ENCODE peak calls at places on chromosomes 5 and 9, in five cellular contexts. One of them, this sample, is unnamed.

GRCh38 chr5:139660105-139660915 is 12.2 kb downstream of the CXXC5 start:
- DNase-seq in HEK293T: no peak
- DNase-seq in HepG2: no peak
- DNase-seq in GM12878: no peak
- DNase-seq in NT2/D1: no peak
- DNase-seq in this sample: no peak

GRCh38 chr5:1890296-1890695 is 7.6 kb upstream of the IRX4 start:
- DNase-seq in HEK293T: no peak
- DNase-seq in HepG2: no peak
- DNase-seq in GM12878: no peak
- DNase-seq in NT2/D1: no peak
- DNase-seq in this sample: no peak

GRCh38 chr5:964821-965220 is 43.8 kb upstream of the NKD2 start:
- DNase-seq in HEK293T: no peak
- DNase-seq in HepG2: no peak
- DNase-seq in GM12878: no peak
- DNase-seq in NT2/D1: no peak
- DNase-seq in this sample: no peak

GRCh38 chr9:77926314-77926959 is 105.2 kb downstream of the GNAQ start:
- DNase-seq in HEK293T: no peak
- DNase-seq in HepG2: no peak
- DNase-seq in GM12878: no peak
- DNase-seq in NT2/D1: no peak
- DNase-seq in this sample: no peak

GRCh38 chr5:53482717-53483638 is 2.5 kb downstream of the FST start:
- DNase-seq in HEK293T: no peak
- DNase-seq in HepG2: peak
- DNase-seq in GM12878: no peak
- DNase-seq in NT2/D1: no peak
- DNase-seq in this sample: no peak

GRCh38 chr5:126523818-126524522 is 71.0 kb downstream of the ALDH7A1 start:
- DNase-seq in HEK293T: no peak
- DNase-seq in HepG2: no peak
- DNase-seq in GM12878: no peak
- DNase-seq in NT2/D1: no peak
- DNase-seq in this sample: no peak

GRCh38 chr5:137486707-137487106 is 12.4 kb downstream of the SPOCK1 start:
- DNase-seq in HEK293T: no peak
- DNase-seq in HepG2: no peak
- DNase-seq in GM12878: no peak
- DNase-seq in NT2/D1: no peak
- DNase-seq in this sample: no peak

GRCh38 chr5:153565822-153566221 is 75.4 kb downstream of the GRIA1 start:
- DNase-seq in HEK293T: no peak
- DNase-seq in HepG2: no peak
- DNase-seq in GM12878: no peak
- DNase-seq in NT2/D1: no peak
- DNase-seq in this sample: no peak

GRCh38 chr5:126720369-126720768 is 56.6 kb upstream of the LMNB1 start:
- DNase-seq in HEK293T: no peak
- DNase-seq in HepG2: no peak
- DNase-seq in GM12878: no peak
- DNase-seq in NT2/D1: no peak
- DNase-seq in this sample: no peak

GRCh38 chr5:55604611-55605067 is 69.9 kb upstream of the PLPP1 start:
- DNase-seq in HEK293T: no peak
- DNase-seq in HepG2: no peak
- DNase-seq in GM12878: no peak
- DNase-seq in NT2/D1: no peak
- DNase-seq in this sample: peak

GRCh38 chr5:179416114-179416730 is 71.0 kb upstream of the ADAMTS2 start:
- DNase-seq in HEK293T: no peak
- DNase-seq in HepG2: no peak
- DNase-seq in GM12878: no peak
- DNase-seq in NT2/D1: no peak
- DNase-seq in this sample: peak

GRCh38 chr5:14762568-14763216 is 98.2 kb downstream of the OTULIN start:
- DNase-seq in HEK293T: no peak
- DNase-seq in HepG2: no peak
- DNase-seq in GM12878: no peak
- DNase-seq in NT2/D1: no peak
- DNase-seq in this sample: no peak

GRCh38 chr9:130579738-130580463 is 524 bp downstream of the FUBP3 start:
- DNase-seq in HEK293T: peak
- DNase-seq in HepG2: no peak
- DNase-seq in GM12878: no peak
- DNase-seq in NT2/D1: no peak
- DNase-seq in this sample: no peak

GRCh38 chr9:131874916-131875670 is 135.2 kb upstream of the RAPGEF1 start:
- DNase-seq in HEK293T: no peak
- DNase-seq in HepG2: no peak
- DNase-seq in GM12878: no peak
- DNase-seq in NT2/D1: no peak
- DNase-seq in this sample: no peak

GRCh38 chr5:36323926-36324781 is 22.5 kb upstream of the RANBP3L start:
- DNase-seq in HEK293T: no peak
- DNase-seq in HepG2: no peak
- DNase-seq in GM12878: no peak
- DNase-seq in NT2/D1: no peak
- DNase-seq in this sample: no peak
- TF ChIP-seq SUZ12 in HEK293T: no peak
- TF ChIP-seq SUZ12 in HepG2: no peak
- TF ChIP-seq SUZ12 in GM12878: no peak
- TF ChIP-seq SUZ12 in NT2/D1: no peak
- TF ChIP-seq SUZ12 in this sample: no peak

DNA sequence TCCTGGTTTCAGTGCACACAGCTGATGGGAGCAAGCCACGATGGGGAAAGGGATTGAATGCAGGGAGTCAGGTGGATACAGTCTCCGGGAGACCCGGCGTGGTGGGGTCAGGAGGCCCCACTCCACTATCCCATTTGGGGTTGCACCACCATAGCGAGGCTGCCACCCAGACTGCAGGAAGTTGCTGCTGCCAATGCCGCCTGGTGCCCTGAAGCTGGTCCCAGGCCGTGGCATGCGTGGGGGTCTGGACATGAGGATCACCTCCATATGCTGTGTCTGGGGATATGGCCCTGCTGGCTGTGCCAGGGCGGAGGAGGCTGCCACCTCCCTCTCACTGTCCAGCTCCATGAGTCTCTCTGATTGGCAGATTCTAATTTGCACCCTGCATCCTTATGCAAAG is 45.3 kb downstream of the COL5A1 start:
- DNase-seq in HEK293T: no peak
- DNase-seq in HepG2: no peak
- DNase-seq in GM12878: no peak
- DNase-seq in NT2/D1: no peak
- DNase-seq in this sample: no peak
- TF ChIP-seq SUZ12 in HEK293T: no peak
- TF ChIP-seq SUZ12 in HepG2: no peak
- TF ChIP-seq SUZ12 in GM12878: no peak
- TF ChIP-seq SUZ12 in NT2/D1: no peak
- TF ChIP-seq SUZ12 in this sample: no peak

DNA sequence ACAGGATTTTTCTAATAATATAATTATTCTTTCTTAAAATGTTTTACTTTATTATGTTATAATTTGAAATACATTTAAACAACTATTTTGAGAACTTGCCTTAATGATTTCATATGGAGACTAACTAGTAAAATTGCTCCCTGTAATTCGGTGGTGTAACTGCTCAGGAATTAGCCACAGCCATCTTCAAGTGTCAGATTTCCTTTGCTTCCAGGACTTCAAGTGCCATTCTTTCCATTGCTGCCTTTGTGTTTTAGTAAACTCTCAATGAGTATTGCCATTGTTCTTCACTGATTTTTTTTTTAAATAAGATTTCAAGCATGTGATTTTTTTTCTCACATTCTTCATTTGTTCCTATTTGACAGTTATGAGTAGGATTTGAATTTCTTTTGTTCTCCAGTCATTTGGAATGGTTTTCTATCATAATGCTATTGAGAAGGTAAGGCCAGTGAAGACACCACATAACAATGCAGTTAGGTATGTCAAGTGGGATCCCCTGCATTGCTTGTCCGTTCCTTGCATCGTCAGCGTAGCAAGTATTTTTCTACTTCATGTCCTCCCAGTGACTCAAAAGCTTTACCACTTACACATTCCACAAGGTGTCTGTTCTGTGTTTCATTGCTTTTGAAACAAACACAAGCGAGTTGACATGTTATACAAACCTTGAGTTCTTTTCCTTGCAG is 83.7 kb downstream of the LNPEP start:
- DNase-seq in HEK293T: no peak
- DNase-seq in HepG2: no peak
- DNase-seq in GM12878: no peak
- DNase-seq in NT2/D1: peak
- DNase-seq in this sample: peak
- TF ChIP-seq SUZ12 in HEK293T: no peak
- TF ChIP-seq SUZ12 in HepG2: no peak
- TF ChIP-seq SUZ12 in GM12878: no peak
- TF ChIP-seq SUZ12 in NT2/D1: no peak
- TF ChIP-seq SUZ12 in this sample: no peak

DNA sequence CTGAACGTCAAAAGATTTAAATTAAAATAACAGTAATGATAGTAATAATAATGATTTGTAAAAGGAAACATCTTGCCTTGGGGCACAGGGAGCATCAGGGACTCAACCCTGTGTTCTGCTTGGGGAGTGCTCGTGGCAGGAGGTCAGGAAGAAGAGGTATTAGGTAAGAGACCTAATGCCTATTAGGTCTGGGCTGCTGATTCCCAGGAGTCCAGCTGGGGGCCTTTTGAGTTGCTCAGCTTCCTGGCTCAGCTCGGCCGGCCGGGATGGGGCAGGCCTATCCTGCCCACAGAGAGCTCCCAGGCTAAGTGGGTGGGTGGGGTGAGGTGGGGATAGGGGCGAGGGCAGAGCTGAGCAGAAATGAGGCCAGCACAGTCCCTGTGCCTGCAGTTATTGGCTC is 17.5 kb downstream of the LMX1B start:
- DNase-seq in HEK293T: no peak
- DNase-seq in HepG2: no peak
- DNase-seq in GM12878: no peak
- DNase-seq in NT2/D1: no peak
- DNase-seq in this sample: no peak
- TF ChIP-seq SUZ12 in HEK293T: no peak
- TF ChIP-seq SUZ12 in HepG2: no peak
- TF ChIP-seq SUZ12 in GM12878: no peak
- TF ChIP-seq SUZ12 in NT2/D1: no peak
- TF ChIP-seq SUZ12 in this sample: no peak

DNA sequence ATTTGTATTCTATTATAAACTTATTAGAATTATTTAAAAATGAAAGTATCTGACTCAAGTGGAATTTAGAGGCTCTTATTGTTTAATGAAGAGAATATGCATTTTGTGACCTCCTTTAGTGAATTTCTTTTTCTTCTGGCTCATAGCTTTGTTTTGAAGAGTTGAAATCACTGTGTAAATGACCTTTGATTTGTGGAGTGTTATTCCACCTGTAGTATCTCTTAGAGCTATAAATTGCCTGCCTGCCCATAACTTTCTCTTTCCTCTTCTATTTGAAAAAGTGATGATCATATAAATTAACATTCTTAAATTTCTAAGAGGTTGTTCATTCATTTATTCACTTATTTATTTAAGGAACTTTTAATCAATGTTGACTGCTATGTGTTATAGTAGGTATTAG is 16.1 kb downstream of the CSNK1G3 start:
- DNase-seq in HEK293T: no peak
- DNase-seq in HepG2: no peak
- DNase-seq in GM12878: no peak
- DNase-seq in NT2/D1: no peak
- DNase-seq in this sample: no peak
- TF ChIP-seq SUZ12 in HEK293T: no peak
- TF ChIP-seq SUZ12 in HepG2: no peak
- TF ChIP-seq SUZ12 in GM12878: no peak
- TF ChIP-seq SUZ12 in NT2/D1: no peak
- TF ChIP-seq SUZ12 in this sample: no peak

GRCh38 chr9:19456996-19457693 is 48.3 kb downstream of the ACER2 start:
- DNase-seq in HEK293T: peak
- DNase-seq in HepG2: peak
- DNase-seq in GM12878: peak
- DNase-seq in NT2/D1: peak
- DNase-seq in this sample: peak
- TF ChIP-seq SUZ12 in HEK293T: no peak
- TF ChIP-seq SUZ12 in HepG2: no peak
- TF ChIP-seq SUZ12 in GM12878: no peak
- TF ChIP-seq SUZ12 in NT2/D1: no peak
- TF ChIP-seq SUZ12 in this sample: no peak